ENCODE peak calls at places on chromosomes 6 and 20, in five cellular contexts. X is activated naive CD8-positive, alpha-beta T cell treated with anti-CD3 and anti-CD28 coated beads, Interleukin-2, amount 50 U/mL, for 24 hours; U is activated T-cell treated with anti-CD3 and anti-CD28 coated beads for 1 hour; S is C1 segment of cervical spinal cord; E is HTR-8/SVneo. D is an unnamed sample.

GRCh38 chr20:50423758-50424157 is 86.4 kb upstream of the PTPN1 start:
- DNase-seq in X (no peak), U (no peak), S (no peak), E (no peak), D (no peak)

GRCh38 chr6:85460951-85461805 is 11.3 kb downstream of the NT5E start:
- DNase-seq in X (peak), U (no peak), S (no peak), E (no peak), D (no peak)

GRCh38 chr6:45448417-45449389 is 71.0 kb upstream of the SUPT3H start:
- DNase-seq in X (no peak), U (no peak), S (no peak), E (no peak), D (no peak)

GRCh38 chr6:139361211-139361610 is 13.2 kb downstream of the CITED2 start:
- DNase-seq in X (no peak), U (no peak), S (no peak), E (no peak), D (no peak)

GRCh38 chr20:62716198-62716940 is 7.7 kb downstream of the NTSR1 start:
- DNase-seq in X (peak), U (peak), S (no peak), E (peak), D (no peak)

GRCh38 chr6:147166360-147166944 is 37.8 kb upstream of the STXBP5 start:
- DNase-seq in X (no peak), U (no peak), S (no peak), E (no peak), D (no peak)

GRCh38 chr20:44642203-44643153 is 9.0 kb downstream of the ADA start:
- DNase-seq in X (peak), U (no peak), S (peak), E (peak), D (peak)

GRCh38 chr6:160014869-160015182 is 45.9 kb downstream of the IGF2R start:
- DNase-seq in X (no peak), U (no peak), S (no peak), E (no peak), D (no peak)

GRCh38 chr6:138124096-138124495 is 16.9 kb upstream of the PERP start:
- DNase-seq in X (no peak), U (no peak), S (no peak), E (no peak), D (no peak)

GRCh38 chr6:143700684-143701342 is 23.0 kb downstream of the PHACTR2 start:
- DNase-seq in X (no peak), U (no peak), S (no peak), E (no peak), D (no peak)

GRCh38 chr6:90420495-90420894 is 123.9 kb upstream of the BACH2 start:
- DNase-seq in X (no peak), U (no peak), S (no peak), E (no peak), D (no peak)

GRCh38 chr6:11241793-11242201 is 9.3 kb upstream of the NEDD9 start:
- DNase-seq in X (no peak), U (no peak), S (peak), E (no peak), D (peak)

GRCh38 chr20:31860431-31861345 is 9.6 kb downstream of the DUSP15 start:
- DNase-seq in X (no peak), U (no peak), S (no peak), E (no peak), D (peak)

GRCh38 chr6:144390202-144390601 is 105.1 kb downstream of the UTRN start:
- DNase-seq in X (no peak), U (no peak), S (no peak), E (no peak), D (no peak)

GRCh38 chr6:51511081-51511480 is 576.3 kb downstream of the PKHD1 start:
- DNase-seq in X (no peak), U (no peak), S (no peak), E (no peak), D (no peak)

GRCh38 chr20:4667836-4668235 is 53.9 kb upstream of the PRND start:
- DNase-seq in X (no peak), U (no peak), S (no peak), E (no peak), D (no peak)

GRCh38 chr6:75505426-75505825 is 11.8 kb upstream of the FILIP1 start:
- DNase-seq in X (no peak), U (no peak), S (no peak), E (no peak), D (no peak)

GRCh38 chr6:144415014-144415413 is 129.9 kb downstream of the UTRN start:
- DNase-seq in X (no peak), U (no peak), S (no peak), E (peak), D (no peak)

GRCh38 chr6:19830171-19830570 is 7.0 kb upstream of the ID4 start:
- DNase-seq in X (no peak), U (no peak), S (no peak), E (no peak), D (no peak)

GRCh38 chr20:2874456-2874855 is 1.2 kb downstream of the PTPRA start:
- DNase-seq in X (peak), U (no peak), S (no peak), E (no peak), D (no peak)

GRCh38 chr6:131787955-131788712 is 19.7 kb upstream of the ENPP1 start:
- DNase-seq in X (no peak), U (no peak), S (no peak), E (no peak), D (no peak)

GRCh38 chr6:150078788-150079187 is 9.9 kb upstream of the ULBP3 start:
- DNase-seq in X (no peak), U (no peak), S (no peak), E (no peak), D (no peak)

GRCh38 chr6:30598912-30599624 is 18.0 kb downstream of the PPP1R10 start:
- DNase-seq in X (no peak), U (no peak), S (no peak), E (no peak), D (no peak)

GRCh38 chr6:52015953-52016352 is 71.5 kb downstream of the PKHD1 start:
- DNase-seq in X (no peak), U (no peak), S (no peak), E (no peak), D (no peak)

GRCh38 chr6:19380287-19380686 is 456.9 kb upstream of the ID4 start:
- DNase-seq in X (no peak), U (no peak), S (no peak), E (peak), D (no peak)

GRCh38 chr6:134004714-134005113 is 47.7 kb downstream of the SLC2A12 start:
- DNase-seq in X (no peak), U (no peak), S (no peak), E (no peak), D (no peak)

GRCh38 chr6:111975501-111975900 is 78.4 kb upstream of the CCN6 start:
- DNase-seq in X (no peak), U (no peak), S (no peak), E (no peak), D (no peak)

GRCh38 chr6:160991411-160992322 is at the start of gene MAP3K4:
- DNase-seq in X (peak), U (peak), S (peak), E (peak), D (peak)

GRCh38 chr6:32883789-32884188 is 29.8 kb downstream of the PSMB9 start:
- DNase-seq in X (no peak), U (no peak), S (no peak), E (no peak), D (no peak)

GRCh38 chr6:89117285-89118108 is at the start of gene SRSF12:
- DNase-seq in X (peak), U (peak), S (peak), E (peak), D (peak)

GRCh38 chr20:62159835-62160234 is 16.3 kb downstream of the SS18L1 start:
- DNase-seq in X (peak), U (no peak), S (no peak), E (peak), D (no peak)

GRCh38 chr6:19303381-19303780 is 533.8 kb upstream of the ID4 start:
- DNase-seq in X (no peak), U (no peak), S (peak), E (no peak), D (no peak)

GRCh38 chr20:44979090-44979621 is 12.8 kb downstream of the STK4 start:
- DNase-seq in X (peak), U (peak), S (peak), E (no peak), D (no peak)

GRCh38 chr6:142297996-142298753 is 3.6 kb upstream of the ADGRG6 start:
- DNase-seq in X (no peak), U (no peak), S (no peak), E (peak), D (no peak)

GRCh38 chr6:68778356-68779020 is 143.4 kb downstream of the ADGRB3 start:
- DNase-seq in X (no peak), U (no peak), S (peak), E (peak), D (no peak)

GRCh38 chr6:122998403-122998965 is 2.4 kb downstream of the CLVS2 start:
- DNase-seq in X (no peak), U (no peak), S (no peak), E (no peak), D (no peak)

GRCh38 chr6:44603044-44603686 is 215.7 kb downstream of the CDC5L start:
- DNase-seq in X (no peak), U (no peak), S (no peak), E (no peak), D (no peak)